ENCODE peak calls at places on chromosomes 3 and 15, in seven cellular contexts. One of them, this sample, is unnamed.

GRCh38 chr15:68380456-68380855 is 51.5 kb downstream of the ITGA11 start:
- DNase-seq in HCT116: no peak
- DNase-seq in lung: no peak
- DNase-seq in OCI-LY7: no peak
- DNase-seq in bronchial epithelial cell: no peak
- DNase-seq in fibroblast of mammary gland: no peak
- DNase-seq in cardiac muscle cell: no peak
- DNase-seq in this sample: no peak

GRCh38 chr3:118277803-118278202 is 756.8 kb downstream of the IGSF11 start:
- DNase-seq in HCT116: no peak
- DNase-seq in lung: no peak
- DNase-seq in OCI-LY7: no peak
- DNase-seq in bronchial epithelial cell: no peak
- DNase-seq in fibroblast of mammary gland: no peak
- DNase-seq in cardiac muscle cell: no peak
- DNase-seq in this sample: no peak

GRCh38 chr3:114119776-114120175 is 59.1 kb downstream of the DRD3 start:
- DNase-seq in HCT116: no peak
- DNase-seq in lung: no peak
- DNase-seq in OCI-LY7: no peak
- DNase-seq in bronchial epithelial cell: no peak
- DNase-seq in fibroblast of mammary gland: no peak
- DNase-seq in cardiac muscle cell: no peak
- DNase-seq in this sample: no peak

GRCh38 chr15:56732135-56732880 is 1.0 kb downstream of the ZNF280D start:
- DNase-seq in HCT116: no peak
- DNase-seq in lung: no peak
- DNase-seq in OCI-LY7: peak
- DNase-seq in bronchial epithelial cell: peak
- DNase-seq in fibroblast of mammary gland: peak
- DNase-seq in cardiac muscle cell: no peak
- DNase-seq in this sample: no peak

GRCh38 chr3:16908408-16908807 is 23.7 kb downstream of the PLCL2 start:
- DNase-seq in HCT116: no peak
- DNase-seq in lung: no peak
- DNase-seq in OCI-LY7: no peak
- DNase-seq in bronchial epithelial cell: no peak
- DNase-seq in fibroblast of mammary gland: no peak
- DNase-seq in cardiac muscle cell: no peak
- DNase-seq in this sample: no peak

GRCh38 chr3:107241217-107241616 is 136.0 kb upstream of the CCDC54 start:
- DNase-seq in HCT116: peak
- DNase-seq in lung: peak
- DNase-seq in OCI-LY7: peak
- DNase-seq in bronchial epithelial cell: peak
- DNase-seq in fibroblast of mammary gland: peak
- DNase-seq in cardiac muscle cell: peak
- DNase-seq in this sample: no peak

GRCh38 chr3:90010341-90010740 is 902.9 kb downstream of the EPHA3 start:
- DNase-seq in HCT116: no peak
- DNase-seq in lung: no peak
- DNase-seq in OCI-LY7: no peak
- DNase-seq in bronchial epithelial cell: peak
- DNase-seq in fibroblast of mammary gland: peak
- DNase-seq in cardiac muscle cell: peak
- DNase-seq in this sample: no peak

GRCh38 chr3:85360742-85361387 is 402.1 kb downstream of the CADM2 start:
- DNase-seq in HCT116: no peak
- DNase-seq in lung: peak
- DNase-seq in OCI-LY7: peak
- DNase-seq in bronchial epithelial cell: peak
- DNase-seq in fibroblast of mammary gland: peak
- DNase-seq in cardiac muscle cell: peak
- DNase-seq in this sample: no peak

GRCh38 chr15:29889545-29890329 is 67.5 kb upstream of the TJP1 start:
- DNase-seq in HCT116: no peak
- DNase-seq in lung: no peak
- DNase-seq in OCI-LY7: no peak
- DNase-seq in bronchial epithelial cell: no peak
- DNase-seq in fibroblast of mammary gland: no peak
- DNase-seq in cardiac muscle cell: no peak
- DNase-seq in this sample: no peak

GRCh38 chr15:32905481-32905880 is 187.7 kb downstream of the GREM1 start:
- DNase-seq in HCT116: no peak
- DNase-seq in lung: no peak
- DNase-seq in OCI-LY7: no peak
- DNase-seq in bronchial epithelial cell: no peak
- DNase-seq in fibroblast of mammary gland: peak
- DNase-seq in cardiac muscle cell: no peak
- DNase-seq in this sample: no peak

GRCh38 chr3:47791193-47791855 is 9.6 kb upstream of the SMARCC1 start:
- DNase-seq in HCT116: no peak
- DNase-seq in lung: no peak
- DNase-seq in OCI-LY7: no peak
- DNase-seq in bronchial epithelial cell: no peak
- DNase-seq in fibroblast of mammary gland: no peak
- DNase-seq in cardiac muscle cell: no peak
- DNase-seq in this sample: no peak

GRCh38 chr3:99330924-99331532 is 307.4 kb upstream of the COL8A1 start:
- DNase-seq in HCT116: no peak
- DNase-seq in lung: no peak
- DNase-seq in OCI-LY7: no peak
- DNase-seq in bronchial epithelial cell: peak
- DNase-seq in fibroblast of mammary gland: no peak
- DNase-seq in cardiac muscle cell: no peak
- DNase-seq in this sample: no peak

GRCh38 chr15:85754993-85755392 is 39.7 kb downstream of the KLHL25 start:
- DNase-seq in HCT116: no peak
- DNase-seq in lung: no peak
- DNase-seq in OCI-LY7: no peak
- DNase-seq in bronchial epithelial cell: no peak
- DNase-seq in fibroblast of mammary gland: no peak
- DNase-seq in cardiac muscle cell: no peak
- DNase-seq in this sample: no peak

GRCh38 chr3:69326821-69327433 is 59.0 kb downstream of the FRMD4B start:
- DNase-seq in HCT116: no peak
- DNase-seq in lung: no peak
- DNase-seq in OCI-LY7: peak
- DNase-seq in bronchial epithelial cell: no peak
- DNase-seq in fibroblast of mammary gland: peak
- DNase-seq in cardiac muscle cell: no peak
- DNase-seq in this sample: peak

GRCh38 chr15:92383528-92384326 is 10.0 kb upstream of the ST8SIA2 start:
- DNase-seq in HCT116: peak
- DNase-seq in lung: no peak
- DNase-seq in OCI-LY7: no peak
- DNase-seq in bronchial epithelial cell: no peak
- DNase-seq in fibroblast of mammary gland: peak
- DNase-seq in cardiac muscle cell: peak
- DNase-seq in this sample: peak

GRCh38 chr3:177062052-177062732 is 135.1 kb downstream of the TBL1XR1 start:
- DNase-seq in HCT116: no peak
- DNase-seq in lung: no peak
- DNase-seq in OCI-LY7: no peak
- DNase-seq in bronchial epithelial cell: no peak
- DNase-seq in fibroblast of mammary gland: peak
- DNase-seq in cardiac muscle cell: no peak
- DNase-seq in this sample: no peak

GRCh38 chr15:38374477-38374876 is 79.5 kb upstream of the FAM98B start:
- DNase-seq in HCT116: no peak
- DNase-seq in lung: no peak
- DNase-seq in OCI-LY7: no peak
- DNase-seq in bronchial epithelial cell: no peak
- DNase-seq in fibroblast of mammary gland: peak
- DNase-seq in cardiac muscle cell: no peak
- DNase-seq in this sample: no peak

GRCh38 chr3:121941592-121941991 is 47.4 kb downstream of the SLC15A2 start:
- DNase-seq in HCT116: no peak
- DNase-seq in lung: no peak
- DNase-seq in OCI-LY7: no peak
- DNase-seq in bronchial epithelial cell: no peak
- DNase-seq in fibroblast of mammary gland: no peak
- DNase-seq in cardiac muscle cell: no peak
- DNase-seq in this sample: no peak

GRCh38 chr15:70488002-70488605 is 275.3 kb downstream of the UACA start:
- DNase-seq in HCT116: no peak
- DNase-seq in lung: peak
- DNase-seq in OCI-LY7: peak
- DNase-seq in bronchial epithelial cell: peak
- DNase-seq in fibroblast of mammary gland: peak
- DNase-seq in cardiac muscle cell: peak
- DNase-seq in this sample: no peak

GRCh38 chr3:2133191-2133590 is 34.5 kb downstream of the CNTN4 start:
- DNase-seq in HCT116: no peak
- DNase-seq in lung: no peak
- DNase-seq in OCI-LY7: no peak
- DNase-seq in bronchial epithelial cell: no peak
- DNase-seq in fibroblast of mammary gland: no peak
- DNase-seq in cardiac muscle cell: no peak
- DNase-seq in this sample: no peak

GRCh38 chr15:39747326-39747725 is 35.3 kb downstream of the FSIP1 start:
- DNase-seq in HCT116: no peak
- DNase-seq in lung: no peak
- DNase-seq in OCI-LY7: no peak
- DNase-seq in bronchial epithelial cell: peak
- DNase-seq in fibroblast of mammary gland: peak
- DNase-seq in cardiac muscle cell: no peak
- DNase-seq in this sample: no peak

GRCh38 chr3:100710355-100711198 is 1.3 kb downstream of the TFG start:
- DNase-seq in HCT116: peak
- DNase-seq in lung: no peak
- DNase-seq in OCI-LY7: peak
- DNase-seq in bronchial epithelial cell: peak
- DNase-seq in fibroblast of mammary gland: peak
- DNase-seq in cardiac muscle cell: peak
- DNase-seq in this sample: peak

DNA sequence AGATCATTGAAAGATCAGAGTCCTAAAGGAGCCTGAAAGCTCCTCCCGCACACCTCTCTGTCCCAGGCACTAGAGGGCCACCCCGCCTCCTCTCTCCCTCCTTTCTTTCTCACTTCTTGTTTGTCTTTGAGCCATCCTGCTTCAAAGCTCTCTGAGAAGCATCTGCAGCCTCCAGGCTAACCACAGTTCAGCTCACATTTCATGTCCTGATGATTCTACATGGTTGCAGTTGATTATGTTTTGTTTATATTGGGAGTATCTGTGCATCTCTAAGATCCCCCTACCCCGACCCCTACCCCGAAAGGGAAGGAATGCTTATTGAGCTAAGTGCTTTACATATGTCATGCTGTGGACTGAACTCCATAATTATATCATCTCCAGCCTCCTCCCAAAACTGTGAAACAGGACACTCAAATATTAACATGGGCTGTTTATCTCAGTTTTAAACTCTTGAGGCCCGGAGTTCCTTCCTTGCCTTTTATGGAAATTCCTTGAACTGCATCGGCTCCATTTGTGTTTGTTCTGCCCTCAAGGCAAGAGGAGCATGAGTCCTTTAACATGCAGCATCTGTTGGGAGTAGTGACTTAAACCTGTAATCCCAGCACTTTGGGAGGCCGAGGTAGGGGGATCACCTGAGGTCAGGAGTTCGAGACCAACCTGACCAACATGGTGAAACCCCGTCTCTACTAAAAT is 30.9 kb downstream of the MGLL start:
- DNase-seq in HCT116: no peak
- DNase-seq in lung: no peak
- DNase-seq in OCI-LY7: peak
- DNase-seq in bronchial epithelial cell: peak
- DNase-seq in fibroblast of mammary gland: peak
- DNase-seq in cardiac muscle cell: peak
- DNase-seq in this sample: peak
- TF ChIP-seq CTCF in HCT116: peak
- TF ChIP-seq CTCF in lung: no peak
- TF ChIP-seq CTCF in OCI-LY7: peak
- TF ChIP-seq CTCF in bronchial epithelial cell: peak
- TF ChIP-seq CTCF in fibroblast of mammary gland: peak
- TF ChIP-seq CTCF in cardiac muscle cell: peak
- TF ChIP-seq CTCF in this sample: peak

GRCh38 chr3:76310059-76310458 is 524.7 kb upstream of the ZNF717 start:
- DNase-seq in HCT116: no peak
- DNase-seq in lung: no peak
- DNase-seq in OCI-LY7: no peak
- DNase-seq in bronchial epithelial cell: no peak
- DNase-seq in fibroblast of mammary gland: no peak
- DNase-seq in cardiac muscle cell: no peak
- DNase-seq in this sample: no peak
- H3K4me3 ChIP-seq in HCT116: no peak
- H3K4me3 ChIP-seq in lung: no peak
- H3K4me3 ChIP-seq in OCI-LY7: no peak
- H3K4me3 ChIP-seq in bronchial epithelial cell: no peak
- H3K4me3 ChIP-seq in fibroblast of mammary gland: no peak
- H3K4me3 ChIP-seq in cardiac muscle cell: no peak
- H3K4me3 ChIP-seq in this sample: no peak

GRCh38 chr3:27945229-27945628 is 223.1 kb upstream of the EOMES start:
- DNase-seq in HCT116: no peak
- DNase-seq in lung: no peak
- DNase-seq in OCI-LY7: no peak
- DNase-seq in bronchial epithelial cell: no peak
- DNase-seq in fibroblast of mammary gland: no peak
- DNase-seq in cardiac muscle cell: no peak
- DNase-seq in this sample: no peak

GRCh38 chr3:27939940-27940339 is 217.8 kb upstream of the EOMES start:
- DNase-seq in HCT116: no peak
- DNase-seq in lung: no peak
- DNase-seq in OCI-LY7: no peak
- DNase-seq in bronchial epithelial cell: peak
- DNase-seq in fibroblast of mammary gland: peak
- DNase-seq in cardiac muscle cell: peak
- DNase-seq in this sample: no peak

GRCh38 chr3:27939510-27939909 is 217.4 kb upstream of the EOMES start:
- DNase-seq in HCT116: no peak
- DNase-seq in lung: no peak
- DNase-seq in OCI-LY7: no peak
- DNase-seq in bronchial epithelial cell: peak
- DNase-seq in fibroblast of mammary gland: peak
- DNase-seq in cardiac muscle cell: no peak
- DNase-seq in this sample: no peak

DNA sequence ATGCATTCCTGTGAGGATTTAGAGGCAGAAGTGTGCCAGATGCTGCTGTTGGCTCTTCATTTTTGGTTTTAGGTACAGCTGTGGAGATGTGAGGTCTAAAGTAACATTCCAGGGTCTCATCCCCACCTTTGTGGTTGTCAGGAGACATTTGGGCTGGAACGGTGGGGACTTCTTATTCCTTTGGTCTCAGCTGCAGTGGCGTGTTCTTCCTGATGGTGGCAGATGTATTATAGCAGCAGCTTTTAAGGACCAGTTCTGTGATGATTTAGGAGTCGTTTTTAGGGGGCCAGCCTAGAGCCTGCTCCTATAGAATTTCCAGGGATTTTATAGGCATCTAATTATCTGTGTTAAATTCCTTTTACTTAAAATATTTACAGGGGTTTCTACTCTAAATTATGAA is 221.0 kb upstream of the EOMES start:
- DNase-seq in HCT116: peak
- DNase-seq in lung: no peak
- DNase-seq in OCI-LY7: no peak
- DNase-seq in bronchial epithelial cell: peak
- DNase-seq in fibroblast of mammary gland: peak
- DNase-seq in cardiac muscle cell: peak
- DNase-seq in this sample: no peak
- TF ChIP-seq CTCF in HCT116: peak
- TF ChIP-seq CTCF in lung: no peak
- TF ChIP-seq CTCF in OCI-LY7: peak
- TF ChIP-seq CTCF in bronchial epithelial cell: peak
- TF ChIP-seq CTCF in fibroblast of mammary gland: peak
- TF ChIP-seq CTCF in cardiac muscle cell: peak
- TF ChIP-seq CTCF in this sample: peak

GRCh38 chr3:187026321-187026678 is 96.0 kb downstream of the ST6GAL1 start:
- DNase-seq in HCT116: no peak
- DNase-seq in lung: no peak
- DNase-seq in OCI-LY7: no peak
- DNase-seq in bronchial epithelial cell: no peak
- DNase-seq in fibroblast of mammary gland: no peak
- DNase-seq in cardiac muscle cell: no peak
- DNase-seq in this sample: no peak
- H3K4me3 ChIP-seq in HCT116: no peak
- H3K4me3 ChIP-seq in lung: no peak
- H3K4me3 ChIP-seq in OCI-LY7: peak
- H3K4me3 ChIP-seq in bronchial epithelial cell: no peak
- H3K4me3 ChIP-seq in fibroblast of mammary gland: no peak
- H3K4me3 ChIP-seq in cardiac muscle cell: no peak
- H3K4me3 ChIP-seq in this sample: peak

This sample was measured in GM12864.